ENCODE peak calls at places on chromosomes 1 and 21, in seven cellular contexts. U is body of pancreas; M is fibroblast of pulmonary artery; W is CD8-positive, alpha-beta T cell; O is H9; X is left ventricle myocardium inferior; G is stomach. E is an unnamed sample.

GRCh38 chr1:68051475-68051874 is 1.0 kb upstream of the DIRAS3 start:
- DNase-seq in U (peak), M (peak), W (no peak), O (peak), X (peak), G (no peak), E (no peak)

GRCh38 chr1:101005871-101006270 is 19.7 kb downstream of the DPH5 start:
- DNase-seq in U (no peak), M (no peak), W (no peak), O (no peak), X (no peak), G (no peak), E (no peak)

GRCh38 chr1:145990249-145991097 is 5.9 kb downstream of the TXNIP start:
- DNase-seq in U (no peak), M (no peak), W (no peak), O (no peak), X (no peak), G (peak), E (no peak)

GRCh38 chr1:234592240-234592639 is 17.7 kb downstream of the IRF2BP2 start:
- DNase-seq in U (no peak), M (no peak), W (no peak), O (no peak), X (no peak), G (no peak), E (no peak)

GRCh38 chr1:34858901-34859441 is 578 bp downstream of the SMIM12 start:
- DNase-seq in U (peak), M (peak), W (peak), O (no peak), X (no peak), G (no peak), E (no peak)

GRCh38 chr1:39727932-39728317 is 10.8 kb upstream of the PPIE start:
- DNase-seq in U (no peak), M (no peak), W (no peak), O (no peak), X (no peak), G (no peak), E (no peak)

GRCh38 chr21:29022141-29022540 is 2.3 kb upstream of the USP16 start:
- DNase-seq in U (no peak), M (no peak), W (no peak), O (no peak), X (no peak), G (no peak), E (no peak)

GRCh38 chr1:182370532-182370931 is 21.1 kb downstream of the GLUL start:
- DNase-seq in U (no peak), M (no peak), W (no peak), O (no peak), X (no peak), G (no peak), E (no peak)

GRCh38 chr1:97886199-97886598 is 34.6 kb downstream of the DPYD start:
- DNase-seq in U (no peak), M (no peak), W (no peak), O (no peak), X (no peak), G (no peak), E (no peak)

GRCh38 chr1:228141082-228141870 is 1.2 kb downstream of the GUK1 start:
- DNase-seq in U (peak), M (peak), W (no peak), O (peak), X (peak), G (peak), E (no peak)

GRCh38 chr21:34846214-34846575 is 177.4 kb downstream of the CLIC6 start:
- DNase-seq in U (no peak), M (no peak), W (no peak), O (no peak), X (no peak), G (no peak), E (no peak)

GRCh38 chr1:32334864-32335618 is 992 bp downstream of the MARCKSL1 start:
- DNase-seq in U (peak), M (peak), W (peak), O (no peak), X (peak), G (peak), E (peak)

GRCh38 chr21:28671549-28672195 is 321.0 kb downstream of the LTN1 start:
- DNase-seq in U (no peak), M (no peak), W (no peak), O (no peak), X (no peak), G (no peak), E (no peak)

GRCh38 chr1:65420590-65421340 is at the start of the genes LEPR and LEPROT:
- DNase-seq in U (no peak), M (no peak), W (no peak), O (no peak), X (no peak), G (no peak), E (no peak)

GRCh38 chr1:236287757-236288619 is 6.2 kb upstream of the ERO1B start:
- DNase-seq in U (peak), M (no peak), W (no peak), O (peak), X (no peak), G (no peak), E (no peak)

GRCh38 chr1:230382060-230382491 is 44.1 kb downstream of the PGBD5 start:
- DNase-seq in U (peak), M (no peak), W (no peak), O (peak), X (no peak), G (no peak), E (no peak)

GRCh38 chr21:16587141-16587570 is 857.4 kb downstream of the USP25 start:
- DNase-seq in U (peak), M (peak), W (no peak), O (peak), X (peak), G (peak), E (no peak)

GRCh38 chr1:224720216-224720615 is 104.1 kb downstream of the CNIH3 start:
- DNase-seq in U (peak), M (no peak), W (no peak), O (peak), X (no peak), G (no peak), E (no peak)

GRCh38 chr1:87950369-87950768 is 621.7 kb downstream of the LMO4 start:
- DNase-seq in U (no peak), M (no peak), W (no peak), O (no peak), X (no peak), G (no peak), E (no peak)

GRCh38 chr1:247409869-247410544 is 6.0 kb upstream of the NLRP3 start:
- DNase-seq in U (no peak), M (no peak), W (no peak), O (no peak), X (no peak), G (no peak), E (no peak)

GRCh38 chr1:56837244-56837926 is 17.2 kb upstream of the C8A start:
- DNase-seq in U (no peak), M (no peak), W (no peak), O (no peak), X (no peak), G (no peak), E (no peak)

GRCh38 chr1:10823000-10823401 is 26.6 kb upstream of the CASZ1 start:
- DNase-seq in U (no peak), M (no peak), W (no peak), O (no peak), X (peak), G (peak), E (no peak)

GRCh38 chr1:41758490-41758889 is 160.2 kb downstream of the HIVEP3 start:
- DNase-seq in U (no peak), M (peak), W (no peak), O (no peak), X (no peak), G (no peak), E (no peak)

GRCh38 chr21:44639331-44639655 is 2.1 kb downstream of the KRTAP10-10 start:
- DNase-seq in U (no peak), M (no peak), W (no peak), O (no peak), X (no peak), G (peak), E (no peak)

GRCh38 chr1:204349602-204350001 is 10.1 kb downstream of the PLEKHA6 start:
- DNase-seq in U (no peak), M (no peak), W (no peak), O (no peak), X (no peak), G (no peak), E (no peak)

GRCh38 chr21:35360870-35361570 is 311.9 kb upstream of the RUNX1 start:
- DNase-seq in U (no peak), M (no peak), W (no peak), O (no peak), X (no peak), G (no peak), E (no peak)

GRCh38 chr1:112637257-112638108 is 17.9 kb downstream of the CAPZA1 start:
- DNase-seq in U (no peak), M (peak), W (no peak), O (no peak), X (no peak), G (no peak), E (no peak)

GRCh38 chr1:30321216-30321910 is 402.0 kb downstream of the MATN1 start:
- DNase-seq in U (no peak), M (no peak), W (no peak), O (no peak), X (no peak), G (peak), E (no peak)

GRCh38 chr1:214548988-214549387 is 2.4 kb downstream of the PTPN14 start:
- DNase-seq in U (peak), M (peak), W (no peak), O (no peak), X (peak), G (peak), E (no peak)

GRCh38 chr21:16590658-16591057 is 860.9 kb downstream of the USP25 start:
- DNase-seq in U (no peak), M (no peak), W (no peak), O (no peak), X (no peak), G (no peak), E (no peak)

GRCh38 chr1:195701149-195701548 is 907.1 kb downstream of the KCNT2 start:
- DNase-seq in U (no peak), M (no peak), W (no peak), O (no peak), X (no peak), G (no peak), E (no peak)

GRCh38 chr1:160641323-160642280 is 5.2 kb downstream of the SLAMF1 start:
- DNase-seq in U (no peak), M (no peak), W (no peak), O (no peak), X (no peak), G (no peak), E (no peak)

GRCh38 chr1:82453511-82454185 is 652.9 kb downstream of the ADGRL2 start:
- DNase-seq in U (no peak), M (no peak), W (no peak), O (no peak), X (no peak), G (no peak), E (no peak)

GRCh38 chr1:53362851-53363642 is 35.2 kb upstream of the LRP8 start:
- DNase-seq in U (peak), M (no peak), W (no peak), O (peak), X (no peak), G (peak), E (peak)

GRCh38 chr1:26972390-26972789 is 12.1 kb upstream of the KDF1 start:
- DNase-seq in U (no peak), M (no peak), W (no peak), O (no peak), X (no peak), G (no peak), E (no peak)

GRCh38 chr1:92340154-92340553 is 41.3 kb downstream of the RPAP2 start:
- DNase-seq in U (no peak), M (no peak), W (no peak), O (no peak), X (no peak), G (no peak), E (no peak)

GRCh38 chr1:60942896-60943633 is 139.3 kb upstream of the NFIA start:
- DNase-seq in U (no peak), M (no peak), W (no peak), O (peak), X (no peak), G (no peak), E (no peak)

GRCh38 chr1:189513091-189513490 is 964.6 kb downstream of the BRINP3 start:
- DNase-seq in U (no peak), M (no peak), W (no peak), O (peak), X (no peak), G (no peak), E (no peak)

GRCh38 chr1:85584264-85584781 is 3.8 kb downstream of the CCN1 start:
- DNase-seq in U (no peak), M (peak), W (no peak), O (no peak), X (no peak), G (no peak), E (no peak)

GRCh38 chr1:227093309-227093708 is 153.2 kb downstream of the COQ8A start:
- DNase-seq in U (no peak), M (no peak), W (no peak), O (no peak), X (no peak), G (no peak), E (no peak)

GRCh38 chr1:227092054-227092453 is 152.0 kb downstream of the COQ8A start:
- DNase-seq in U (no peak), M (peak), W (no peak), O (no peak), X (no peak), G (no peak), E (no peak)

DNA sequence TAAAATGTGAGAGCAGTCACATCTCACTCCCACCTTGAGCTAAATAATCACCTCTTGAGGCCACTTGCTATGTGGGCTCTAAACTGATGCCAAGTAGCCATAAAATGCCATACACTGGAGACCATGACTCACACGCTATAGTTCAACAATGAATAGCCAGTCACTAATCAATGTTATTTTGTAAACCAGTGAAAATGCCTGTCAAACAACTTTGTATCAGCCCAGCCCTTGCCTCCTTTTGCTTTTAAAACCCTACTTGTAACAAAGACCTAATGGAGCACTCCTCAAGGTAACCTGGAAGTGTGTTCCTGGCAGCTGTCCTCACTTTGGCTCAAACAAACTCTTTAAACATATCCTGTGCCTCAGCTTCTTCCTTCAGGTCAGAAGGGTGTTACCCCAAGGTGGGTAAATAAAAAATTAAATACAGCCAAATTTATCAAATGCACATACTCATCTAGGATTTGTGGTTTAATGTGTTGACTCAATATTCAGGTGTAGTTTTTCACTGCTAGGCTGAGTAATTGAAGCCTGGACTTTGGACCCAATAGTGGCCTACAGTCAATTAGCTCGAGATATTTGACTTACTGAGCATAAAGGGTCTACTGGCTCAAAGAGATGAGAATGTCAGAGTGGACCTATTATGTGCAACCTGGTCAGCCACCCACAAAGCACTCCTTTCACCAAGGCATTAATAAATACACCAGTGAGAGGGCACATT is 154.3 kb downstream of the COQ8A start:
- DNase-seq in U (peak), M (no peak), W (no peak), O (no peak), X (no peak), G (peak), E (no peak)
- TF ChIP-seq CTCF in U (no peak), M (no peak), W (no peak), O (no peak), X (no peak), G (no peak), E (no peak)

GRCh38 chr1:241269116-241269515 is 87.9 kb downstream of the RGS7 start:
- DNase-seq in U (peak), M (no peak), W (no peak), O (peak), X (no peak), G (no peak), E (no peak)
- TF ChIP-seq CTCF in U (peak), M (no peak), W (no peak), O (peak), X (no peak), G (no peak), E (no peak)

DNA sequence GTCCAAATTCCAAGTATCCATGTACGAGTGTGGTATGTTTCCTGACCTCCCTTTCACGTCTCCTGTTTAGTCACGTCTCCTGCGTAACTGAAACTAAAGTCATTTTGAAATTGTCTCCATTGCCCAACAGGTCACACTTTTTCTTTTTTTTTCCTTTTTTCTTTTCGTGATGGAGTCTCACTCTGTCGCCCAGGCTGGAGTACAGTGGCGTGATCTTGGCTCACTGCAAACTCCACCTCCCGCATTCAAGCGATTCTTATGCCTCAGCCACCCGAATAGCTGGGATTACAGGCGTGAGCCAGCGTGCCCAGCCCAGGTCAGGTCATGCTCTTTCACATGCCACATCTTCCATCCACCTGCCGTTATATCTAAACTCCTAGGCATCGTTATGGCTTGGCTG is 38.2 kb downstream of the L1TD1 start:
- DNase-seq in U (no peak), M (no peak), W (no peak), O (no peak), X (no peak), G (no peak), E (no peak)
- TF ChIP-seq CTCF in U (no peak), M (no peak), W (no peak), O (no peak), X (no peak), G (no peak), E (no peak)

GRCh38 chr1:207695943-207696342 is 51.0 kb downstream of the CR1L start:
- DNase-seq in U (no peak), M (no peak), W (no peak), O (peak), X (no peak), G (no peak), E (no peak)

GRCh38 chr1:207691006-207691405 is 46.1 kb downstream of the CR1L start:
- DNase-seq in U (no peak), M (no peak), W (no peak), O (no peak), X (no peak), G (no peak), E (no peak)

GRCh38 chr1:207691814-207692213 is 46.9 kb downstream of the CR1L start:
- DNase-seq in U (no peak), M (no peak), W (no peak), O (no peak), X (no peak), G (no peak), E (no peak)
- TF ChIP-seq CTCF in U (no peak), M (no peak), W (no peak), O (no peak), X (no peak), G (no peak), E (no peak)

GRCh38 chr1:89527750-89528381 is 3.2 kb downstream of the LRRC8B start:
- DNase-seq in U (no peak), M (no peak), W (no peak), O (no peak), X (no peak), G (no peak), E (no peak)

GRCh38 chr1:89523597-89524368 is 846 bp upstream of the LRRC8B start:
- DNase-seq in U (peak), M (no peak), W (peak), O (peak), X (peak), G (peak), E (no peak)

GRCh38 chr1:89524369-89525168 is at the start of gene LRRC8B:
- DNase-seq in U (peak), M (peak), W (peak), O (peak), X (peak), G (peak), E (peak)

GRCh38 chr1:89527256-89527655 is 2.6 kb downstream of the LRRC8B start:
- DNase-seq in U (no peak), M (no peak), W (no peak), O (no peak), X (no peak), G (no peak), E (no peak)

DNA sequence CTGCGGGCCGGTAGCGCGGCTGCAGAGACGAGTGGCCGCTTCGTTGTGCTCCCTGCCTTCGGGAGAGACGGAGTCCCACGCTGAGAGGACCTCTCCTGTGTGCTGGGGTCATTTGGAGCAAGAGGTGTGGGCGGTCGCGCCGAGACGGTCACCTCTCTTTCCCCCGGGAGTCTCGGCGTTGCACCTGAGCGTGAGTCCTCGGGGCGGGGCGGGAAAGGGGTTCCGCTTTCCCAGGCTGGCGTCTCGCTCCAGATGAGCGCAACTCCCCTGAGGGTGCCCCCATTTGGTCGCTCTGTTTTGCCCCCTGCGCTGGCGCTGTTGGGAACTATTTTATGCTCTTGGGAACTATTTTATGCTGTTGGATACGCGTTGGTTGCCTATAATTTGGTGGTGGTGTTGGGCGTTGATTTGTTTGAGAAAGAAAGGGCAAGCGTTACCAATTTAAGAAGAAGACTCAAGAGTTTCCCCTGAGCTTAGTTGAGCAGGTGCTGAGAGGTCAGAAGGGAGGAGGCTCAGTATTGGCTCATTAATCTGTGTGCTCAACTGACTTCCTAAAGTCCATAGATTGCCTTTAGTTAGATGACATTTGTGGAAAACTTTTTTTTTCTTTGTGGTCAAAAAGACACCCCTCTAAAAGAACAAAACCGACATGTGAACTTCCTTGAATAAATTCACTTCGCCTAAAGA is 683 bp downstream of the LRRC8B start:
- DNase-seq in U (no peak), M (no peak), W (peak), O (no peak), X (peak), G (no peak), E (peak)
- TF ChIP-seq CTCF in U (no peak), M (no peak), W (no peak), O (no peak), X (no peak), G (no peak), E (no peak)

DNA sequence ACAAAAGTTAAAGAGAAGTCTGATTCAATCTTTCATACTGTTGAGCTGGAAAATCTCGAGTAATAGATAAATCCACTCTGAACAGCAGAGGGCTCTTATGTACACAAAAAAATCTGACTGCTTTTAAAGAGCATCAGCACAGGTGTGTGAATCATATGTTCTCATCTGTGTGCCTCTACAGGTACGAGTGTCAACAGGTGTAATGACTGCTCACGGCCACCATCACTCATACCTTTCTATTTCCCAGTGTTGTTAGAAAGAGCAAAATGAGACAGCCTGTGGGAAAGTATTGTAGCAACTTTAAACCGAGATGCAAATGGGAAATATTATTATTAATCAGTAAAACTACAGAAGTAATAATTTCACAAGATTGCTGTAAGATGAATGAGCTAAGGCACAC is 49.0 kb upstream of the SCAF4 start:
- DNase-seq in U (no peak), M (no peak), W (no peak), O (no peak), X (no peak), G (no peak), E (no peak)
- TF ChIP-seq CTCF in U (peak), M (no peak), W (no peak), O (peak), X (no peak), G (no peak), E (no peak)

GRCh38 chr1:244204004-244204403 is 152.9 kb downstream of the ZBTB18 start:
- DNase-seq in U (no peak), M (no peak), W (no peak), O (no peak), X (no peak), G (no peak), E (no peak)
- TF ChIP-seq CTCF in U (no peak), M (no peak), W (no peak), O (no peak), X (no peak), G (no peak), E (no peak)